ENCODE peak calls at places on chromosome 14, in six cellular contexts. M, C, N, Z, O and S are unnamed samples.

GRCh38 chr14:73686901-73687300 is 27.3 kb downstream of the PNMA1 start:
- DNase-seq in M (no peak), C (no peak), N (no peak), Z (no peak), O (no peak), S (no peak)

GRCh38 chr14:105317546-105317945 is 3.0 kb downstream of the PACS2 start:
- DNase-seq in M (no peak), C (no peak), N (no peak), Z (peak; percentile 53), O (no peak), S (no peak)

GRCh38 chr14:105197274-105197673 is 16.2 kb upstream of the NUDT14 start:
- DNase-seq in M (peak; percentile 47), C (no peak), N (peak; percentile 34), Z (peak; percentile 35), O (no peak), S (no peak)

GRCh38 chr14:69600304-69600891 is 11.0 kb upstream of the SUSD6 start:
- DNase-seq in M (no peak), C (no peak), N (no peak), Z (no peak), O (no peak), S (no peak)

GRCh38 chr14:58713677-58714076 is 75.9 kb downstream of the DACT1 start:
- DNase-seq in M (no peak), C (no peak), N (no peak), Z (peak; percentile 56), O (no peak), S (no peak)

GRCh38 chr14:71576472-71576871 is 355.8 kb upstream of the RGS6 start:
- DNase-seq in M (no peak), C (no peak), N (no peak), Z (no peak), O (no peak), S (no peak)

GRCh38 chr14:79254069-79254775 is 957.1 kb downstream of the DIO2 start:
- DNase-seq in M (no peak), C (no peak), N (no peak), Z (peak; percentile 66), O (no peak), S (no peak)

GRCh38 chr14:104865069-104865630 is at the start of gene CEP170B:
- DNase-seq in M (peak; percentile 39), C (no peak), N (peak; percentile 40), Z (peak; percentile 21), O (no peak), S (no peak)

GRCh38 chr14:73785336-73785833 is 66.2 kb upstream of the PTGR2 start:
- DNase-seq in M (peak; percentile 66), C (no peak), N (peak; percentile 50), Z (peak; percentile 93), O (peak; percentile 52), S (no peak)

GRCh38 chr14:104685216-104685997 is 4.0 kb upstream of the INF2 start:
- DNase-seq in M (peak; percentile 65), C (no peak), N (no peak), Z (no peak), O (no peak), S (no peak)

GRCh38 chr14:21852061-21852664 is 178.5 kb upstream of the OR4E1 start:
- DNase-seq in M (peak; percentile 38), C (no peak), N (peak; percentile 29), Z (peak; percentile 20), O (no peak), S (no peak)

GRCh38 chr14:65249471-65250161 is 147.3 kb upstream of the MAX start:
- DNase-seq in M (no peak), C (no peak), N (no peak), Z (no peak), O (no peak), S (no peak)

GRCh38 chr14:34604990-34605389 is 25.0 kb downstream of the SNX6 start:
- DNase-seq in M (peak; percentile 55), C (no peak), N (no peak), Z (peak; percentile 51), O (no peak), S (no peak)

GRCh38 chr14:68519788-68520187 is 273.1 kb downstream of the ZFP36L1 start:
- DNase-seq in M (no peak), C (no peak), N (no peak), Z (no peak), O (no peak), S (no peak)
- H3K27ac ChIP-seq in M (peak overlapping the region; percentile 47), C (peak overlapping the region; percentile 74), N (no peak overlapping the region), Z (no peak overlapping the region), O (peak overlapping the region; percentile 92), S (peak overlapping the region; percentile 80)

GRCh38 chr14:89165189-89165809 is 251.7 kb downstream of the FOXN3 start:
- DNase-seq in M (no peak), C (no peak), N (peak; percentile 85), Z (no peak), O (no peak), S (no peak)
- TF ChIP-seq POLR2A in M (no peak), C (no peak), N (peak; percentile 44), Z (no peak), O (no peak), S (no peak)

GRCh38 chr14:68245146-68246073 is 425.8 kb downstream of the RAD51B start:
- DNase-seq in M (no peak), C (peak; percentile 60), N (peak; percentile 61), Z (peak; percentile 64), O (peak; percentile 54), S (no peak)
- H3K4me1 ChIP-seq in M (peaks cover 51% of the 10 kb centered on the region), C (peaks cover 31% of the 10 kb centered on the region), N (peaks cover 38% of the 10 kb centered on the region), Z (peaks cover 21% of the 10 kb centered on the region), O (peaks cover 26% of the 10 kb centered on the region), S (peaks cover 56% of the 10 kb centered on the region)

GRCh38 chr14:103136388-103137271 is 13.4 kb downstream of the TNFAIP2 start:
- DNase-seq in M (peak; percentile 69), C (no peak), N (peak; percentile 78), Z (peak; percentile 73), O (peak; percentile 69), S (no peak)
- H3K27ac ChIP-seq in M (peak overlapping the region; percentile 95), C (no peak overlapping the region), N (peak overlapping the region; percentile 82), Z (peak overlapping the region; percentile 35), O (peak overlapping the region; percentile 72), S (no peak overlapping the region)

GRCh38 chr14:23301969-23302289 is 730 bp downstream of the PPP1R3E start:
- DNase-seq in M (no peak), C (no peak), N (no peak), Z (no peak), O (no peak), S (no peak)
- TF ChIP-seq POLR2A in M (peak; percentile 90), C (peak; percentile 92), N (peak; percentile 83), Z (peak; percentile 8), O (peak; percentile 92), S (peak; percentile 80)

GRCh38 chr14:101598571-101599233 is 37.4 kb downstream of the DIO3 start:
- DNase-seq in M (no peak), C (no peak), N (no peak), Z (no peak), O (no peak), S (peak; percentile 37)
- H3K4me1 ChIP-seq in M (no peaks in the 10 kb centered on the region), C (no peaks in the 10 kb centered on the region), N (no peaks in the 10 kb centered on the region), Z (no peaks in the 10 kb centered on the region), O (no peaks in the 10 kb centered on the region), S (no peaks in the 10 kb centered on the region)